ENCODE peak calls at places on chromosomes 4 and X, in nine cellular contexts. D is uterus, V is NCI-H460, L is RPMI8226, S is RWPE2, J is pancreas, I is NCI-H345, O is cardiac muscle cell, R is choroid plexus epithelial cell. X is an unnamed sample.

GRCh38 chr4:1196421-1197183 is 24.2 kb upstream of the SPON2 start:
- DNase-seq in I (no peak), R (no peak), S (peak; percentile 57), V (no peak), O (no peak), J (no peak), D (no peak), L (no peak), X (no peak)

GRCh38 chr4:182600093-182600492 is 317.1 kb downstream of the DCTD start:
- DNase-seq in O (no peak), R (no peak), J (no peak), S (no peak), V (no peak), D (no peak), L (no peak), I (peak; percentile 13), X (no peak)

GRCh38 chr4:113462286-113462685 is 299.3 kb downstream of the CAMK2D start:
- DNase-seq in S (no peak), V (no peak), I (no peak), R (no peak), D (no peak), J (no peak), L (no peak), O (no peak), X (no peak)

GRCh38 chrX:128676651-128677050 is 624.4 kb upstream of the ACTRT1 start:
- DNase-seq in V (no peak), R (peak; percentile 1), I (no peak), D (no peak), L (no peak), J (no peak), S (no peak), O (no peak), X (no peak)

GRCh38 chr4:11774346-11774745 is 345.7 kb upstream of the HS3ST1 start:
- DNase-seq in S (no peak), D (no peak), R (no peak), J (no peak), L (no peak), O (no peak), V (no peak), I (no peak), X (no peak)

GRCh38 chr4:89539374-89539773 is 231.8 kb upstream of the GPRIN3 start:
- DNase-seq in D (no peak), J (no peak), I (no peak), S (no peak), O (no peak), L (no peak), V (peak; percentile 90), R (peak; percentile 85), X (no peak)

GRCh38 chrX:150975655-150976390 is 7.3 kb upstream of the HMGB3 start:
- DNase-seq in S (no peak), R (no peak), L (no peak), I (no peak), V (no peak), D (no peak), J (no peak), O (no peak), X (no peak)

GRCh38 chr4:26122690-26123089 is 198.1 kb upstream of the RBPJ start:
- DNase-seq in D (no peak), I (no peak), L (no peak), O (no peak), R (no peak), V (no peak), J (no peak), S (no peak), X (no peak)

GRCh38 chrX:117808413-117808812 is 308.2 kb downstream of the KLHL13 start:
- DNase-seq in V (no peak), R (no peak), J (no peak), I (no peak), O (no peak), L (no peak), S (no peak), D (no peak), X (no peak)

GRCh38 chr4:73669410-73670183 is 49.4 kb upstream of the RASSF6 start:
- DNase-seq in L (no peak), O (no peak), S (no peak), D (no peak), V (no peak), R (peak; percentile 23), J (no peak), I (no peak), X (no peak)

GRCh38 chr4:92988301-92988700 is 684.5 kb downstream of the GRID2 start:
- DNase-seq in I (no peak), V (no peak), O (no peak), L (no peak), D (no peak), S (no peak), J (no peak), R (no peak), X (no peak)

GRCh38 chr4:172601195-172601594 is 567.4 kb upstream of the GALNT7 start:
- DNase-seq in V (no peak), L (no peak), I (peak; percentile 12), J (no peak), D (no peak), S (no peak), O (no peak), R (peak; percentile 25), X (no peak)

GRCh38 chr4:97984545-97985131 is 158.6 kb downstream of the STPG2 start:
- DNase-seq in J (no peak), O (peak; percentile 5), L (peak; percentile 12), R (peak; percentile 8), D (no peak), S (no peak), I (no peak), V (no peak), X (peak; percentile 33)

GRCh38 chr4:39814403-39815185 is 116.7 kb downstream of the UBE2K start:
- DNase-seq in V (no peak), I (no peak), R (peak; percentile 44), L (no peak), D (no peak), O (peak; percentile 13), J (no peak), S (no peak), X (no peak)

GRCh38 chr4:478373-478772 is 20.6 kb downstream of the ZNF721 start:
- DNase-seq in S (no peak), I (no peak), L (no peak), O (no peak), D (no peak), V (no peak), R (peak; percentile 55), J (no peak), X (no peak)

GRCh38 chr4:6546681-6547447 is 28.1 kb upstream of the MAN2B2 start:
- DNase-seq in I (peak; percentile 68), L (peak; percentile 69), R (peak; percentile 85), J (no peak), D (peak; percentile 34), S (no peak), V (peak; percentile 38), O (peak; percentile 90), X (peak; percentile 55)

GRCh38 chr4:10599574-10599973 is 85.0 kb downstream of the CLNK start:
- DNase-seq in D (no peak), J (no peak), R (peak; percentile 24), I (no peak), O (no peak), S (no peak), L (no peak), V (no peak), X (no peak)

GRCh38 chrX:20913760-20914159 is 460.5 kb upstream of the CNKSR2 start:
- DNase-seq in O (peak; percentile 65), S (no peak), V (peak; percentile 5), J (no peak), D (no peak), I (no peak), R (peak; percentile 1), L (peak; percentile 2), X (no peak)

GRCh38 chr4:10587697-10588096 is 96.9 kb downstream of the CLNK start:
- DNase-seq in J (no peak), I (no peak), S (no peak), R (peak; percentile 9), D (no peak), V (no peak), L (peak; percentile 56), O (no peak), X (no peak)

GRCh38 chr4:21765810-21766407 is 182.7 kb downstream of the KCNIP4 start:
- DNase-seq in S (no peak), D (peak; percentile 26), V (peak; percentile 46), I (peak; percentile 37), J (no peak), R (peak; percentile 78), O (peak; percentile 72), L (peak; percentile 32), X (peak; percentile 51)

GRCh38 chr4:152850377-152850776 is 70.6 kb downstream of the ARFIP1 start:
- DNase-seq in J (no peak), I (no peak), R (peak; percentile 84), V (no peak), L (peak; percentile 49), D (peak; percentile 23), O (peak; percentile 48), S (no peak), X (no peak)

GRCh38 chrX:78199851-78200250 is 60.4 kb upstream of the TAF9B start:
- DNase-seq in I (no peak), S (no peak), R (peak; percentile 35), L (peak; percentile 25), V (peak; percentile 31), J (no peak), D (no peak), O (peak; percentile 3), X (no peak)

GRCh38 chrX:50723006-50723405 is 91.0 kb downstream of the SHROOM4 start:
- DNase-seq in J (no peak), R (peak; percentile 22), S (no peak), L (no peak), I (no peak), O (no peak), V (no peak), D (no peak), X (no peak)

GRCh38 chr4:143251781-143252180 is 67.1 kb downstream of the USP38 start:
- DNase-seq in V (no peak), I (no peak), R (peak; percentile 53), O (no peak), L (no peak), D (no peak), S (no peak), J (no peak), X (no peak)

GRCh38 chrX:30714138-30714537 is 60.9 kb downstream of the GK start:
- DNase-seq in V (no peak), J (no peak), D (no peak), I (no peak), L (no peak), S (no peak), R (no peak), O (no peak), X (no peak)

GRCh38 chrX:65644621-65645287 is 22.7 kb upstream of the MSN start:
- DNase-seq in R (peak; percentile 74), I (no peak), L (no peak), S (peak; percentile 80), O (no peak), V (peak; percentile 70), J (peak; percentile 77), D (peak; percentile 90), X (no peak)

GRCh38 chrX:145549476-145549875 is 268.2 kb upstream of the SLITRK2 start:
- DNase-seq in V (no peak), R (no peak), O (no peak), J (no peak), D (no peak), S (no peak), I (no peak), L (no peak), X (no peak)

GRCh38 chr4:81617569-81617968 is 145.9 kb upstream of the RASGEF1B start:
- DNase-seq in L (no peak), J (no peak), D (no peak), V (no peak), R (no peak), S (no peak), I (no peak), O (no peak), X (no peak)

GRCh38 chr4:55947912-55948725 is 626 bp upstream of the CEP135 start:
- DNase-seq in L (peak; percentile 38), D (no peak), V (peak; percentile 62), I (no peak), O (no peak), J (no peak), S (no peak), R (peak; percentile 96), X (no peak)

GRCh38 chr4:101954975-101955678 is 164.6 kb downstream of the BANK1 start:
- DNase-seq in R (no peak), J (no peak), V (no peak), O (no peak), S (no peak), I (no peak), L (no peak), D (no peak), X (no peak)

GRCh38 chr4:78138252-78138651 is 81.1 kb downstream of the FRAS1 start:
- DNase-seq in S (no peak), R (no peak), I (no peak), D (no peak), O (no peak), L (no peak), J (no peak), V (no peak), X (no peak)